ENCODE peak calls at places on chromosomes 7 and 10, in seven cellular contexts. E is activated gamma-delta T cell treated with Interleukin-2 at 50 U/mL for 16 hours, Q is GM12891, R is PC-9, P is mucosa of descending colon, D is SW 1271, A is OCI-M1. N is an unnamed sample.

GRCh38 chr10:92697663-92698511 is 8.1 kb downstream of the HHEX start:
- DNase-seq in E (no peak), Q (no peak), R (no peak), P (no peak), D (no peak), A (peak), N (no peak)

GRCh38 chr7:2627258-2628136 is 4.3 kb upstream of the TTYH3 start:
- DNase-seq in E (no peak), Q (no peak), R (no peak), P (no peak), D (no peak), A (no peak), N (no peak)

GRCh38 chr7:92881091-92881485 is 44.7 kb upstream of the CDK6 start:
- DNase-seq in E (no peak), Q (no peak), R (no peak), P (peak), D (no peak), A (no peak), N (no peak)

GRCh38 chr7:151078233-151079040 is 2.2 kb downstream of the FASTK start:
- DNase-seq in E (no peak), Q (no peak), R (no peak), P (no peak), D (no peak), A (no peak), N (no peak)

GRCh38 chr10:68105820-68106219 is 3.5 kb upstream of the MYPN start:
- DNase-seq in E (no peak), Q (no peak), R (no peak), P (no peak), D (no peak), A (peak), N (no peak)

GRCh38 chr7:24917510-24918239 is 62.3 kb downstream of the OSBPL3 start:
- DNase-seq in E (no peak), Q (no peak), R (no peak), P (no peak), D (no peak), A (no peak), N (no peak)

GRCh38 chr10:118669835-118670234 is 74.4 kb upstream of the PRLHR start:
- DNase-seq in E (no peak), Q (no peak), R (no peak), P (no peak), D (no peak), A (no peak), N (no peak)

GRCh38 chr7:69781412-69781846 is 183.2 kb downstream of the AUTS2 start:
- DNase-seq in E (no peak), Q (no peak), R (no peak), P (no peak), D (no peak), A (no peak), N (no peak)

GRCh38 chr7:24812313-24812945 is 55.2 kb upstream of the GSDME start:
- DNase-seq in E (peak), Q (no peak), R (no peak), P (no peak), D (peak), A (peak), N (no peak)

GRCh38 chr7:117085275-117085674 is 132.0 kb downstream of the ST7 start:
- DNase-seq in E (no peak), Q (no peak), R (no peak), P (no peak), D (no peak), A (no peak), N (peak)

GRCh38 chr10:30701471-30702173 is 72.1 kb upstream of the LYZL2 start:
- DNase-seq in E (peak), Q (no peak), R (peak), P (peak), D (peak), A (peak), N (peak)

GRCh38 chr7:34552502-34552901 is 105.5 kb upstream of the NPSR1 start:
- DNase-seq in E (no peak), Q (no peak), R (no peak), P (no peak), D (no peak), A (no peak), N (no peak)